ENCODE peak calls at places on chromosomes 7 and 10, in eight cellular contexts. Z is GM23338; Y is tibial nerve; I is EH; X is DMS 273 treated with DMSO at 0.1 percent for 48 hours; U is activated T-cell treated with anti-CD3 and anti-CD28 coated beads for 48 hours; T is Calu3; P is CD4-positive, alpha-beta T cell. F is an unnamed sample.

GRCh38 chr10:125064681-125065492 is 95.5 kb downstream of the CTBP2 start:
- DNase-seq in Z (peak; percentile 58), Y (no peak), I (peak; percentile 90), X (no peak), U (peak; percentile 13), T (peak; percentile 53), P (no peak), F (peak; percentile 75)

GRCh38 chr7:1595027-1595426 is 25.2 kb upstream of the PSMG3 start:
- DNase-seq in Z (no peak), Y (no peak), I (no peak), X (no peak), U (no peak), T (no peak), P (no peak), F (no peak)

GRCh38 chr10:99714446-99714845 is 17.5 kb downstream of the COX15 start:
- DNase-seq in Z (no peak), Y (no peak), I (no peak), X (no peak), U (no peak), T (no peak), P (no peak), F (no peak)

GRCh38 chr7:18216270-18216669 is 188.6 kb upstream of the PRPS1L1 start:
- DNase-seq in Z (no peak), Y (no peak), I (no peak), X (no peak), U (no peak), T (no peak), P (no peak), F (no peak)

GRCh38 chr7:112036071-112036470 is 170.1 kb downstream of the DOCK4 start:
- DNase-seq in Z (no peak), Y (no peak), I (no peak), X (no peak), U (no peak), T (no peak), P (no peak), F (peak; percentile 38)

GRCh38 chr7:46775776-46776175 is 806.1 kb downstream of the TNS3 start:
- DNase-seq in Z (no peak), Y (no peak), I (peak; percentile 76), X (no peak), U (no peak), T (no peak), P (no peak), F (peak; percentile 90)

GRCh38 chr10:105925045-105925785 is 1239.3 kb downstream of the SORCS1 start:
- DNase-seq in Z (peak; percentile 40), Y (no peak), I (no peak), X (no peak), U (no peak), T (no peak), P (no peak), F (no peak)

GRCh38 chr10:103676851-103677417 is 178.4 kb downstream of the SH3PXD2A start:
- DNase-seq in Z (no peak), Y (no peak), I (peak; percentile 99), X (no peak), U (no peak), T (no peak), P (no peak), F (peak; percentile 94)

GRCh38 chr10:93666030-93666429 is 36.4 kb downstream of the FRA10AC1 start:
- DNase-seq in Z (no peak), Y (no peak), I (no peak), X (no peak), U (no peak), T (no peak), P (no peak), F (no peak)

GRCh38 chr10:46550076-46550790 is 6.2 kb downstream of the GPRIN2 start:
- DNase-seq in Z (no peak), Y (peak; percentile 13), I (no peak), X (no peak), U (no peak), T (peak; percentile 7), P (no peak), F (no peak)

GRCh38 chr7:135231686-135232085 is 2.0 kb upstream of the STRA8 start:
- DNase-seq in Z (no peak), Y (no peak), I (no peak), X (no peak), U (no peak), T (no peak), P (no peak), F (no peak)

GRCh38 chr10:71424496-71425194 is 27.9 kb downstream of the CDH23 start:
- DNase-seq in Z (no peak), Y (no peak), I (no peak), X (no peak), U (no peak), T (no peak), P (no peak), F (no peak)

GRCh38 chr7:150909192-150909591 is 56.9 kb downstream of the AOC1 start:
- DNase-seq in Z (no peak), Y (no peak), I (no peak), X (no peak), U (no peak), T (no peak), P (no peak), F (no peak)

GRCh38 chr7:4242706-4243105 is 439.4 kb upstream of the FOXK1 start:
- DNase-seq in Z (no peak), Y (no peak), I (no peak), X (no peak), U (no peak), T (no peak), P (no peak), F (no peak)

GRCh38 chr7:104536956-104537355 is 208.6 kb downstream of the LHFPL3 start:
- DNase-seq in Z (no peak), Y (no peak), I (no peak), X (peak; percentile 56), U (no peak), T (no peak), P (no peak), F (no peak)

GRCh38 chr7:16347461-16348192 is 73.7 kb downstream of the CRPPA start:
- DNase-seq in Z (no peak), Y (no peak), I (peak; percentile 63), X (no peak), U (no peak), T (no peak), P (no peak), F (peak; percentile 24)